ENCODE peak calls at places on chromosomes 6 and 20, in seven cellular contexts. X, R, Q, S, P, J and D are unnamed samples.
A peak's percentile ranks its signal among the peaks of the same experiment; 100 is the strongest.

GRCh38 chr6:107490568-107491058 is 696 bp downstream of the SOBP start:
- DNase-seq in X (no peak), R (peak; percentile 8), Q (no peak), S (peak; percentile 20), P (no peak), J (no peak), D (no peak)

GRCh38 chr20:48631114-48632016 is 196.4 kb downstream of the PREX1 start:
- DNase-seq in X (no peak), R (peak; percentile 32), Q (no peak), S (no peak), P (no peak), J (no peak), D (no peak)

GRCh38 chr20:4638826-4639225 is 82.9 kb upstream of the PRND start:
- DNase-seq in X (no peak), R (no peak), Q (no peak), S (no peak), P (no peak), J (no peak), D (no peak)

GRCh38 chr6:123997223-123997622 is 193.6 kb downstream of the NKAIN2 start:
- DNase-seq in X (no peak), R (no peak), Q (no peak), S (no peak), P (no peak), J (no peak), D (no peak)

GRCh38 chr20:20212675-20213096 is 155.2 kb upstream of the INSM1 start:
- DNase-seq in X (no peak), R (no peak), Q (no peak), S (peak; percentile 38), P (no peak), J (no peak), D (no peak)

GRCh38 chr20:43744966-43745733 is 18.3 kb upstream of the GTSF1L start:
- DNase-seq in X (no peak), R (peak; percentile 83), Q (no peak), S (no peak), P (no peak), J (no peak), D (no peak)

GRCh38 chr6:38131527-38131965 is 312.0 kb downstream of the ZFAND3 start:
- DNase-seq in X (no peak), R (no peak), Q (no peak), S (no peak), P (no peak), J (no peak), D (no peak)

GRCh38 chr20:33945391-33946079 is 48.2 kb upstream of the RALY start:
- DNase-seq in X (no peak), R (peak; percentile 64), Q (no peak), S (no peak), P (no peak), J (no peak), D (no peak)

GRCh38 chr6:121183742-121184141 is 150.5 kb downstream of the TBC1D32 start:
- DNase-seq in X (no peak), R (no peak), Q (no peak), S (no peak), P (no peak), J (no peak), D (no peak)

GRCh38 chr6:40953486-40953885 is 85.5 kb downstream of the UNC5CL start:
- DNase-seq in X (no peak), R (no peak), Q (no peak), S (no peak), P (no peak), J (no peak), D (no peak)

GRCh38 chr6:69894578-69895347 is 28.4 kb downstream of the COL19A1 start:
- DNase-seq in X (no peak), R (peak; percentile 67), Q (no peak), S (no peak), P (no peak), J (no peak), D (no peak)

GRCh38 chr6:69601132-69601531 is 195.7 kb downstream of the LMBRD1 start:
- DNase-seq in X (no peak), R (no peak), Q (no peak), S (no peak), P (no peak), J (no peak), D (no peak)

GRCh38 chr6:169495601-169496000 is 206.2 kb downstream of the WDR27 start:
- DNase-seq in X (no peak), R (no peak), Q (no peak), S (no peak), P (no peak), J (no peak), D (no peak)

GRCh38 chr6:135606392-135606791 is 108.9 kb upstream of the AHI1 start:
- DNase-seq in X (no peak), R (no peak), Q (no peak), S (no peak), P (no peak), J (no peak), D (no peak)

GRCh38 chr6:75761489-75761888 is 12.4 kb downstream of the MYO6 start:
- DNase-seq in X (no peak), R (no peak), Q (no peak), S (no peak), P (no peak), J (no peak), D (no peak)

GRCh38 chr6:75759207-75759606 is 10.2 kb downstream of the MYO6 start:
- DNase-seq in X (no peak), R (peak; percentile 25), Q (no peak), S (no peak), P (no peak), J (no peak), D (no peak)

GRCh38 chr6:75760320-75760719 is 11.3 kb downstream of the MYO6 start:
- DNase-seq in X (no peak), R (no peak), Q (no peak), S (no peak), P (no peak), J (no peak), D (no peak)

GRCh38 chr6:75757295-75757694 is 8.3 kb downstream of the MYO6 start:
- DNase-seq in X (no peak), R (no peak), Q (no peak), S (no peak), P (no peak), J (no peak), D (no peak)

GRCh38 chr6:75762063-75762462 is 13.0 kb downstream of the MYO6 start:
- DNase-seq in X (no peak), R (no peak), Q (no peak), S (no peak), P (no peak), J (no peak), D (no peak)
- H3K4me3 ChIP-seq in X (no peak overlapping the region), R (no peak overlapping the region), Q (no peak overlapping the region), S (no peak overlapping the region), P (no peak overlapping the region), J (no peak overlapping the region), D (no peak overlapping the region)

GRCh38 chr6:45430590-45431202 is 53.0 kb upstream of the SUPT3H start:
- DNase-seq in X (no peak), R (no peak), Q (no peak), S (no peak), P (no peak), J (no peak), D (no peak)

GRCh38 chr6:45431314-45432058 is 53.8 kb upstream of the SUPT3H start:
- DNase-seq in X (no peak), R (no peak), Q (no peak), S (no peak), P (no peak), J (no peak), D (no peak)

GRCh38 chr6:45433533-45434400 is 56.0 kb upstream of the SUPT3H start:
- DNase-seq in X (no peak), R (peak; percentile 39), Q (peak; percentile 12), S (no peak), P (no peak), J (no peak), D (no peak)

GRCh38 chr6:45434401-45434741 is 56.6 kb upstream of the SUPT3H start:
- DNase-seq in X (no peak), R (no peak), Q (no peak), S (no peak), P (no peak), J (no peak), D (no peak)

GRCh38 chr6:45432944-45433343 is 55.2 kb upstream of the SUPT3H start:
- DNase-seq in X (no peak), R (no peak), Q (peak; percentile 82), S (no peak), P (no peak), J (no peak), D (no peak)
- TF ChIP-seq POLR2A in X (no peak), R (no peak), Q (peak; percentile 29), S (no peak), P (no peak), J (no peak), D (no peak)

GRCh38 chr6:74320715-74321114 is 624.7 kb downstream of the CD109 start:
- DNase-seq in X (no peak), R (no peak), Q (no peak), S (no peak), P (no peak), J (no peak), D (no peak)

GRCh38 chr6:74319292-74319691 is 623.3 kb downstream of the CD109 start:
- DNase-seq in X (no peak), R (no peak), Q (no peak), S (no peak), P (no peak), J (no peak), D (no peak)

GRCh38 chr6:74318738-74319137 is 622.7 kb downstream of the CD109 start:
- DNase-seq in X (no peak), R (no peak), Q (peak; percentile 37), S (no peak), P (no peak), J (no peak), D (no peak)

GRCh38 chr6:74320076-74320475 is 624.1 kb downstream of the CD109 start:
- DNase-seq in X (no peak), R (no peak), Q (no peak), S (no peak), P (no peak), J (no peak), D (no peak)
- H3K4me3 ChIP-seq in X (no peak overlapping the region), R (no peak overlapping the region), Q (no peak overlapping the region), S (no peak overlapping the region), P (no peak overlapping the region), J (no peak overlapping the region), D (no peak overlapping the region)

GRCh38 chr6:43522547-43523263 is 5.8 kb downstream of the POLR1C start:
- DNase-seq in X (no peak), R (peak; percentile 17), Q (no peak), S (no peak), P (no peak), J (no peak), D (no peak)

GRCh38 chr6:43521836-43522235 is 4.9 kb downstream of the POLR1C start:
- DNase-seq in X (no peak), R (no peak), Q (no peak), S (no peak), P (no peak), J (no peak), D (peak; percentile 53)

GRCh38 chr6:43523282-43523681 is 6.4 kb downstream of the POLR1C start:
- DNase-seq in X (no peak), R (no peak), Q (no peak), S (no peak), P (no peak), J (no peak), D (no peak)

GRCh38 chr6:43517503-43518357 is 841 bp downstream of the POLR1C start:
- DNase-seq in X (no peak), R (peak; percentile 51), Q (peak; percentile 38), S (no peak), P (no peak), J (no peak), D (no peak)

DNA sequence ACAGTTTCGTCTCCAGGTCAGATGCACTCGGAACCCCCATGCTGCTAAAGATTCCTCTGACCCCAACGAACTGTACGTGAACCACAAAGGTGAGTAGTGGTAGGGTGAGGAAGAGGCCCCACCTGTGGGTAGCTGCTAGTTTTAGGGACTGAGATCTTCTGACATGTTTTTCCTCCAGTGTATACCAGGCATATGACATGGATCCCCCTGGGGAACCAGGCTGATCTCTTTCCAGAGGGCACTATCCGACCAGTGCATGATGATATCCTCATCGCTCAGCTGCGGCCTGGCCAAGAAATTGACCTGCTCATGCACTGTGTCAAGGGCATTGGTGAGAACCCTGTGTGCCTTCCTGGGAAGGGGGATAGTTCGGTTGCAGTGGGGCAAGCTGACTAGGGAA is 3.2 kb downstream of the POLR1C start:
- DNase-seq in X (no peak), R (no peak), Q (no peak), S (no peak), P (no peak), J (no peak), D (no peak)
- TF ChIP-seq POLR2A in X (no peak), R (no peak), Q (no peak), S (no peak), P (no peak), J (no peak), D (no peak)